ENCODE peak calls at places on chromosome 2, in ten cellular contexts. C is progenitor cell of endocrine pancreas; H is Kasumi-1; Z is RKO; I is left cardiac atrium; F is frontal cortex; J is GM13977; S is stimulated activated CD8-positive, alpha-beta memory T cell treated with anti-CD3 and anti-CD28 coated beads, Interleukin-4, amount 100 ng/mL, for 24 hours; G is NCI-H1694 treated with DMSO at 0.1 percent for 48 hours; B is AG10803. W is an unnamed sample.

GRCh38 chr2:60794271-60794863 is 38.3 kb downstream of the PAPOLG start:
- DNase-seq in C (no peak), H (peak; percentile 58), Z (peak; percentile 57), I (no peak), F (peak; percentile 34), J (peak; percentile 50), S (no peak), G (peak; percentile 46), B (peak; percentile 15), W (peak; percentile 18)

GRCh38 chr2:219442206-219443015 is 7.8 kb downstream of the SPEG start:
- DNase-seq in C (no peak), H (no peak), Z (no peak), I (no peak), F (no peak), J (no peak), S (no peak), G (no peak), B (no peak), W (peak; percentile 12)

GRCh38 chr2:127074358-127074757 is 32.6 kb downstream of the BIN1 start:
- DNase-seq in C (no peak), H (no peak), Z (no peak), I (no peak), F (no peak), J (no peak), S (no peak), G (no peak), B (no peak), W (no peak)

GRCh38 chr2:149000168-149000938 is 38.1 kb upstream of the LYPD6B start:
- DNase-seq in C (no peak), H (peak; percentile 24), Z (no peak), I (no peak), F (no peak), J (no peak), S (no peak), G (no peak), B (no peak), W (no peak)

GRCh38 chr2:180057706-180058412 is 50.8 kb upstream of the CWC22 start:
- DNase-seq in C (no peak), H (no peak), Z (no peak), I (no peak), F (no peak), J (no peak), S (no peak), G (no peak), B (no peak), W (no peak)

GRCh38 chr2:148745151-148745851 is 100.8 kb downstream of the EPC2 start:
- DNase-seq in C (no peak), H (no peak), Z (peak; percentile 21), I (no peak), F (no peak), J (no peak), S (no peak), G (no peak), B (no peak), W (no peak)

GRCh38 chr2:32627441-32627900 is 379 bp upstream of the TTC27 start:
- DNase-seq in C (no peak), H (peak; percentile 26), Z (no peak), I (peak; percentile 56), F (peak; percentile 14), J (no peak), S (no peak), G (no peak), B (peak; percentile 56), W (peak; percentile 56)

GRCh38 chr2:127386764-127387654 is 766 bp downstream of the MAP3K2 start:
- DNase-seq in C (peak; percentile 52), H (peak; percentile 75), Z (peak; percentile 85), I (peak; percentile 86), F (peak; percentile 77), J (peak; percentile 88), S (peak; percentile 74), G (peak; percentile 73), B (peak; percentile 93), W (peak; percentile 77)

GRCh38 chr2:85924522-85924921 is 35.7 kb upstream of the ST3GAL5 start:
- DNase-seq in C (no peak), H (no peak), Z (no peak), I (peak; percentile 59), F (peak; percentile 49), J (peak; percentile 36), S (no peak), G (no peak), B (peak; percentile 90), W (peak; percentile 90)

GRCh38 chr2:85184990-85185389 is 51.8 kb downstream of the TCF7L1 start:
- DNase-seq in C (no peak), H (no peak), Z (no peak), I (no peak), F (no peak), J (no peak), S (no peak), G (no peak), B (no peak), W (no peak)

GRCh38 chr2:219707496-219708285 is 80.3 kb downstream of the SLC4A3 start:
- DNase-seq in C (no peak), H (no peak), Z (no peak), I (no peak), F (no peak), J (no peak), S (no peak), G (no peak), B (no peak), W (peak; percentile 93)

GRCh38 chr2:98701230-98701629 is 29.7 kb downstream of the MGAT4A start:
- DNase-seq in C (no peak), H (no peak), Z (no peak), I (no peak), F (no peak), J (no peak), S (no peak), G (no peak), B (no peak), W (no peak)

GRCh38 chr2:139518276-139518675 is 738.1 kb upstream of the NXPH2 start:
- DNase-seq in C (no peak), H (no peak), Z (no peak), I (no peak), F (no peak), J (no peak), S (no peak), G (no peak), B (no peak), W (no peak)

GRCh38 chr2:83795777-83796176 is 663.3 kb downstream of the SUCLG1 start:
- DNase-seq in C (no peak), H (no peak), Z (peak; percentile 32), I (no peak), F (no peak), J (no peak), S (no peak), G (no peak), B (no peak), W (no peak)

GRCh38 chr2:11342561-11343343 is 1.7 kb downstream of the ROCK2 start:
- DNase-seq in C (no peak), H (no peak), Z (peak; percentile 88), I (no peak), F (no peak), J (no peak), S (no peak), G (peak; percentile 48), B (peak; percentile 68), W (peak; percentile 81)

GRCh38 chr2:40820319-40820718 is 368.4 kb upstream of the SLC8A1 start:
- DNase-seq in C (no peak), H (no peak), Z (peak; percentile 18), I (no peak), F (no peak), J (no peak), S (no peak), G (no peak), B (peak; percentile 12), W (peak; percentile 4)

GRCh38 chr2:156379069-156379468 is 46.5 kb upstream of the NR4A2 start:
- DNase-seq in C (no peak), H (no peak), Z (no peak), I (no peak), F (no peak), J (peak; percentile 62), S (no peak), G (no peak), B (no peak), W (no peak)

GRCh38 chr2:222548997-222549396 is 106.9 kb downstream of the FARSB start:
- DNase-seq in C (no peak), H (no peak), Z (no peak), I (no peak), F (no peak), J (no peak), S (no peak), G (no peak), B (peak; percentile 18), W (peak; percentile 9)

GRCh38 chr2:102301867-102302362 is 9.4 kb upstream of the IL1RL1 start:
- DNase-seq in C (no peak), H (peak; percentile 85), Z (peak; percentile 29), I (no peak), F (no peak), J (peak; percentile 54), S (peak; percentile 17), G (no peak), B (no peak), W (no peak)

GRCh38 chr2:7269993-7270392 is 352.8 kb downstream of the RNF144A start:
- DNase-seq in C (no peak), H (no peak), Z (no peak), I (no peak), F (no peak), J (no peak), S (no peak), G (peak; percentile 49), B (no peak), W (no peak)

GRCh38 chr2:206083602-206084467 is 2.1 kb downstream of the INO80D start:
- DNase-seq in C (no peak), H (peak; percentile 27), Z (peak; percentile 30), I (no peak), F (no peak), J (peak; percentile 42), S (no peak), G (no peak), B (no peak), W (no peak)

GRCh38 chr2:168767258-168767657 is 35.2 kb upstream of the NOSTRIN start:
- DNase-seq in C (no peak), H (no peak), Z (no peak), I (no peak), F (no peak), J (no peak), S (no peak), G (no peak), B (no peak), W (no peak)

GRCh38 chr2:235116885-235117492 is 165.2 kb downstream of the SH3BP4 start:
- DNase-seq in C (no peak), H (peak; percentile 18), Z (peak; percentile 57), I (no peak), F (peak; percentile 47), J (peak; percentile 20), S (no peak), G (peak; percentile 77), B (peak; percentile 53), W (peak; percentile 56)

GRCh38 chr2:127877626-127878025 is 8.1 kb downstream of the AMMECR1L start:
- DNase-seq in C (no peak), H (no peak), Z (no peak), I (no peak), F (no peak), J (no peak), S (no peak), G (no peak), B (no peak), W (peak; percentile 68)

GRCh38 chr2:97996679-97997078 is 931 bp upstream of the TMEM131 start:
- DNase-seq in C (no peak), H (no peak), Z (no peak), I (no peak), F (no peak), J (no peak), S (no peak), G (no peak), B (no peak), W (no peak)

GRCh38 chr2:241555711-241556110 is 2.8 kb upstream of the BOK start:
- DNase-seq in C (no peak), H (no peak), Z (no peak), I (no peak), F (no peak), J (no peak), S (no peak), G (no peak), B (no peak), W (no peak)

GRCh38 chr2:146123714-146124113 is 1603.8 kb upstream of the ZEB2 start:
- DNase-seq in C (no peak), H (no peak), Z (no peak), I (no peak), F (no peak), J (no peak), S (no peak), G (no peak), B (peak; percentile 9), W (peak; percentile 44)

GRCh38 chr2:15363142-15363541 is 198.0 kb downstream of the NBAS start:
- DNase-seq in C (no peak), H (no peak), Z (no peak), I (no peak), F (no peak), J (no peak), S (no peak), G (no peak), B (peak; percentile 67), W (peak; percentile 61)

W was measured in M059J.